ENCODE peak calls at places on chromosomes 4 and X, in four cellular contexts. E is spleen, B is Peyer's patch, I is mammary epithelial cell. T is an unnamed sample.

GRCh38 chr4:173318648-173319211 is 15.4 kb downstream of the HMGB2 start:
- DNase-seq in E (no peak), B (no peak), I (peak; percentile 56), T (no peak)

GRCh38 chr4:36004231-36004851 is 240.0 kb downstream of the ARAP2 start:
- DNase-seq in E (no peak), B (no peak), I (no peak), T (no peak)

GRCh38 chrX:54551801-54552200 is 21.8 kb downstream of the GNL3L start:
- DNase-seq in E (no peak), B (no peak), I (no peak), T (no peak)

GRCh38 chr4:29972121-29972520 is 748.0 kb upstream of the PCDH7 start:
- DNase-seq in E (no peak), B (no peak), I (no peak), T (no peak)

GRCh38 chr4:8913121-8913857 is 41.6 kb upstream of the HMX1 start:
- DNase-seq in E (peak; percentile 65), B (no peak), I (no peak), T (no peak)

GRCh38 chrX:151790421-151791160 is 56.0 kb downstream of the CNGA2 start:
- DNase-seq in E (no peak), B (no peak), I (no peak), T (no peak)

GRCh38 chr4:48275247-48275646 is 5.6 kb upstream of the TEC start:
- DNase-seq in E (no peak), B (no peak), I (peak; percentile 24), T (no peak)

GRCh38 chr4:149311076-149311475 is 504.6 kb downstream of the IQCM start:
- DNase-seq in E (no peak), B (no peak), I (peak; percentile 1), T (no peak)

GRCh38 chr4:19159874-19160273 is 1091.8 kb upstream of the SLIT2 start:
- DNase-seq in E (no peak), B (no peak), I (no peak), T (no peak)

GRCh38 chr4:98126141-98126540 is 17.1 kb downstream of the STPG2 start:
- DNase-seq in E (no peak), B (no peak), I (no peak), T (no peak)

GRCh38 chrX:149259241-149259640 is 245.9 kb downstream of the IDS start:
- DNase-seq in E (no peak), B (no peak), I (peak; percentile 40), T (no peak)

GRCh38 chr4:83585982-83586508 is 50.1 kb downstream of the GPAT3 start:
- DNase-seq in E (no peak), B (no peak), I (no peak), T (no peak)

GRCh38 chr4:93066746-93067145 is 761.8 kb upstream of the ATOH1 start:
- DNase-seq in E (no peak), B (no peak), I (peak; percentile 32), T (no peak)

GRCh38 chr4:139177888-139178609 is 1.0 kb upstream of the ELF2 start:
- DNase-seq in E (peak; percentile 98), B (peak; percentile 97), I (peak; percentile 93), T (peak; percentile 89)

GRCh38 chr4:184911310-184911709 is 85.5 kb upstream of the ACSL1 start:
- DNase-seq in E (no peak), B (no peak), I (peak; percentile 97), T (no peak)

GRCh38 chrX:68942141-68942540 is 113.3 kb downstream of the EFNB1 start:
- DNase-seq in E (peak; percentile 36), B (no peak), I (no peak), T (no peak)

GRCh38 chrX:13906103-13906502 is 89.2 kb upstream of the GPM6B start:
- DNase-seq in E (no peak), B (no peak), I (no peak), T (no peak)

GRCh38 chrX:42119076-42119475 is 195.7 kb upstream of the CASK start:
- DNase-seq in E (no peak), B (no peak), I (peak; percentile 96), T (no peak)

GRCh38 chr4:83964996-83965541 is 429.2 kb downstream of the GPAT3 start:
- DNase-seq in E (no peak), B (no peak), I (peak; percentile 52), T (no peak)

GRCh38 chr4:137644201-137644600 is 111.9 kb upstream of the PCDH18 start:
- DNase-seq in E (no peak), B (no peak), I (no peak), T (no peak)

GRCh38 chr4:7464259-7464655 is 29.5 kb upstream of the PSAPL1 start:
- DNase-seq in E (no peak), B (no peak), I (no peak), T (no peak)

GRCh38 chr4:22500831-22501714 is 14.8 kb downstream of the ADGRA3 start:
- DNase-seq in E (no peak), B (no peak), I (peak; percentile 95), T (no peak)

GRCh38 chrX:109732319-109732779 is 708 bp downstream of the ACSL4 start:
- DNase-seq in E (no peak), B (no peak), I (peak; percentile 39), T (no peak)

GRCh38 chr4:1800805-1801204 is 7.7 kb downstream of the FGFR3 start:
- DNase-seq in E (no peak), B (no peak), I (no peak), T (no peak)

GRCh38 chrX:133576876-133577275 is 161.6 kb upstream of the GPC4 start:
- DNase-seq in E (no peak), B (no peak), I (no peak), T (no peak)

GRCh38 chrX:103919336-103919682 is 43.1 kb upstream of the TMSB15B start:
- DNase-seq in E (no peak), B (no peak), I (no peak), T (no peak)

GRCh38 chr4:138595731-138596465 is 353.7 kb upstream of the SLC7A11 start:
- DNase-seq in E (no peak), B (no peak), I (no peak), T (no peak)

GRCh38 chrX:3648084-3648483 is 65.4 kb downstream of the PRKX start:
- DNase-seq in E (no peak), B (no peak), I (no peak), T (no peak)

GRCh38 chr4:81606166-81606565 is 134.5 kb upstream of the RASGEF1B start:
- DNase-seq in E (no peak), B (no peak), I (no peak), T (no peak)

GRCh38 chrX:54891573-54891972 is 29.1 kb upstream of the TRO start:
- DNase-seq in E (no peak), B (no peak), I (peak; percentile 37), T (peak; percentile 32)

GRCh38 chrX:38660395-38661179 is 99.2 kb downstream of the TSPAN7 start:
- DNase-seq in E (no peak), B (no peak), I (no peak), T (no peak)

GRCh38 chrX:38666909-38667308 is 105.6 kb downstream of the TSPAN7 start:
- DNase-seq in E (no peak), B (no peak), I (no peak), T (no peak)

GRCh38 chrX:38662640-38663039 is 101.3 kb downstream of the TSPAN7 start:
- DNase-seq in E (no peak), B (no peak), I (no peak), T (no peak)

GRCh38 chrX:38661561-38661960 is 100.2 kb downstream of the TSPAN7 start:
- DNase-seq in E (no peak), B (no peak), I (no peak), T (no peak)

DNA sequence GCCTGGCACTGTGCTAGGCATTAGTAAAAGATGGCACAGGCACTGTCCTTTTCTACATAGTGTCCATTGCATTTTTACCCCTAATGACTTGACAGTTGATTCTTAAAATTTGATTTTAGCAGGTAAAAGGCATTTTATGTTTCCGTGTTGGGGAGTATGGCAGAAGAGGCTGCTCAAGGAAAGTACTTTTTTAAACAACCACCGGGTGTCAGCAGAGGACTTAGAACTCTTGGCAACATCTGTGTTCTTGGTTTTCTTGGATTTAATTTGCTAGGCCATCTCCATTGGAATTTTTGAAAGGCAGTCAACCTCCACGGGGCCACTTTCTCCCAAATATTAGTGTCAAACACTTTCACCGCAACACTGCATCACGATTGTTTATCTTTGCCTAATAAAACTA is 102.9 kb downstream of the TSPAN7 start:
- DNase-seq in E (no peak), B (no peak), I (peak; percentile 25), T (no peak)
- TF ChIP-seq CTCF in E (peak; percentile 29), B (peak; percentile 55), I (peak; percentile 56), T (no peak)

DNA sequence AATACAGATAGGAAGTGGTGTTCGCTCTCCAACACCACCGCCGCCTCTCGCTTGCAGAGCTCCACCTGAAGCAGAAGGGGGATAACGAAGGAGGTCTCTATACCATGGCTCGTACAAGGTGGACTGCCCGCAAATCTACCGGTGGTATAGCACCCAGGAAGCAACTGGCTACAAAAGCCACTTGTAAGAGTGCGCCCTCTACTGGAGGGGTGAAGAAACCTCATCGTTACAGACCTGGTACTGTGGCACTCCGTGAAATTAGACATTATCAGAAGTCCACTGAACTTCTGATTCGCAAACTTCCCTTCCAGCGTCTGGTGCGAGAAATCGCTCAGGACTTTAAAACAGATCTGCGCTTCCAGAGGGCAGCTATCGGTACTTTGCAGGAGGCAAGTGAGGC is 5.2 kb upstream of the BMP15 start:
- DNase-seq in E (no peak), B (no peak), I (peak; percentile 11), T (no peak)
- TF ChIP-seq CTCF in E (no peak), B (peak; percentile 44), I (peak; percentile 58), T (no peak)

GRCh38 chrX:119986203-119986602 is 42.7 kb upstream of the NKAP start:
- DNase-seq in E (no peak), B (no peak), I (no peak), T (no peak)

GRCh38 chrX:119982145-119982544 is 38.6 kb upstream of the NKAP start:
- DNase-seq in E (no peak), B (no peak), I (no peak), T (no peak)

GRCh38 chrX:119984652-119985051 is 41.1 kb upstream of the NKAP start:
- DNase-seq in E (no peak), B (no peak), I (no peak), T (no peak)

GRCh38 chrX:119983494-119983893 is 39.9 kb upstream of the NKAP start:
- DNase-seq in E (no peak), B (no peak), I (no peak), T (no peak)

GRCh38 chrX:119981286-119982070 is 37.9 kb upstream of the NKAP start:
- DNase-seq in E (no peak), B (no peak), I (peak; percentile 20), T (no peak)
- TF ChIP-seq CTCF in E (peak; percentile 34), B (peak; percentile 20), I (peak; percentile 57), T (no peak)

DNA sequence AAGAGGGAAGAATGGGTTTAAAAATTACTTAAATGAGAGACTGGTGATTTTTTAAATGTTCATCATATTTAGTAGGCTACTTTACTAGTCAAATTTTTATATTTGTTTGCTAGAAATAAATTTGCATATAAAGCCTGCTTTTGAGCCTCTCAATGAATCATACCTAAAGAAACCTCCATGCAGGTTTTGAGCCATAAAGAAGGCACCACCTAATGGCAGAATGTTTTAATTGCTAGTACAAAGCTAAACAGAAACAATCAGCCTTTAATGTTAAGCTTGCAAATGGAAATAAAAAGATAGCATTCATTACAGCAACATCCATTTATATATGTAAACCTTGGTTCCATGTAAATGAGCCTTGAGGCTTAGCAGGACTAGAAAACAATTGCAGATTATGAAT is 989.7 kb downstream of the CCSER1 start:
- DNase-seq in E (no peak), B (no peak), I (peak; percentile 32), T (no peak)
- TF ChIP-seq CTCF in E (no peak), B (peak; percentile 35), I (peak; percentile 55), T (no peak)